ENCODE peak calls at places on chromosome 18, in six cellular contexts. O, J, T, B, V and G are unnamed samples.

GRCh38 chr18:9109523-9109922 is 7.0 kb downstream of the NDUFV2 start:
- DNase-seq in B (no peak), J (no peak), V (no peak), O (peak), T (no peak), G (no peak)

GRCh38 chr18:25464211-25464610 is 112.2 kb upstream of the ZNF521 start:
- DNase-seq in O (peak), V (no peak), T (no peak), B (no peak), J (no peak), G (no peak)

GRCh38 chr18:77910347-77910746 is 660.7 kb downstream of the GALR1 start:
- DNase-seq in B (no peak), O (no peak), T (no peak), J (no peak), V (no peak), G (no peak)

GRCh38 chr18:67386028-67386427 is 130.5 kb downstream of the DSEL start:
- DNase-seq in J (no peak), B (no peak), T (peak), O (peak), V (peak), G (no peak)

GRCh38 chr18:7775848-7776247 is 208.7 kb downstream of the PTPRM start:
- DNase-seq in T (no peak), J (peak), B (no peak), O (no peak), V (no peak), G (no peak)

GRCh38 chr18:6859676-6860422 is 130.3 kb downstream of the ARHGAP28 start:
- DNase-seq in B (no peak), T (peak), J (no peak), O (no peak), V (no peak), G (no peak)

GRCh38 chr18:13581055-13581454 is 145.3 kb downstream of the FAM210A start:
- DNase-seq in O (no peak), B (no peak), J (no peak), T (no peak), V (no peak), G (no peak)

GRCh38 chr18:35076556-35076955 is 35.3 kb downstream of the MAPRE2 start:
- DNase-seq in B (no peak), T (peak), O (peak), J (no peak), V (peak), G (no peak)

GRCh38 chr18:9029131-9029530 is 73.4 kb upstream of the NDUFV2 start:
- DNase-seq in T (no peak), V (no peak), B (no peak), O (no peak), J (no peak), G (no peak)

GRCh38 chr18:21831413-21831831 is 90.8 kb downstream of the MIB1 start:
- DNase-seq in O (no peak), V (no peak), J (no peak), T (no peak), B (no peak), G (no peak)

GRCh38 chr18:54607213-54607934 is 16.3 kb downstream of the DYNAP start:
- DNase-seq in J (no peak), B (no peak), O (no peak), V (peak), T (peak), G (no peak)

GRCh38 chr18:77014538-77014937 is 118.0 kb downstream of the MBP start:
- DNase-seq in T (no peak), V (no peak), J (no peak), O (no peak), B (no peak), G (no peak)

GRCh38 chr18:9066817-9067306 is 35.6 kb upstream of the NDUFV2 start:
- DNase-seq in O (no peak), J (peak), V (no peak), B (no peak), T (no peak), G (no peak)

GRCh38 chr18:6948656-6949055 is 168.9 kb downstream of the LAMA1 start:
- DNase-seq in V (no peak), T (no peak), B (no peak), J (no peak), O (no peak), G (no peak)

GRCh38 chr18:42072407-42072806 is 117.4 kb downstream of the PIK3C3 start:
- DNase-seq in V (no peak), J (no peak), O (no peak), B (no peak), T (no peak), G (no peak)
- TF ChIP-seq CTCF in V (no peak), J (peak), O (peak), B (peak), T (peak), G (no peak)

DNA sequence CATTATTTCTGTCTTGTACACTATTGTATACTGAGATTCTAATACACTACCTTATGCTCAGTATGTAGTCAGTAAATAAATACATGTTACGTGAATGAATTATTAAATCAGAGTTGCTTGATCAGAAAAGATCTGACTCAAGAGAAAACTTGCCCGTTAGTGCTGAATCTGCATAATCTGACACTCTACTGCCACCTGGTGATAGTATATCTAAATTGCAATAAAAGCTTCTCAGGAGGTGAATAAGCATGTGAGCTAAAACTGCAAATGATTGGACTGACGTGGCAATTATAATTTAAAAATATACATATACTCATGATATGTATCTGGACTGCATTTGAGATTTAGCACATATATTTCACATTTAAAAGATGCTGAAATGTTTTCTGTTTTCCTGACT is 70.4 kb downstream of the KIAA1328 start:
- DNase-seq in J (peak), B (no peak), V (no peak), O (peak), T (peak), G (no peak)
- TF ChIP-seq CTCF in J (peak), B (no peak), V (no peak), O (peak), T (peak), G (peak)

GRCh38 chr18:10525563-10526210 is at the start of gene NAPG:
- DNase-seq in T (peak), J (peak), B (peak), V (peak), O (peak), G (peak)

GRCh38 chr18:10528439-10528838 is 2.6 kb downstream of the NAPG start:
- DNase-seq in B (no peak), O (no peak), J (no peak), V (no peak), T (no peak), G (no peak)

GRCh38 chr18:10523544-10523943 is 2.3 kb upstream of the NAPG start:
- DNase-seq in J (no peak), T (no peak), V (no peak), O (no peak), B (no peak), G (no peak)

GRCh38 chr18:10524507-10525425 is 1.1 kb upstream of the NAPG start:
- DNase-seq in B (no peak), T (peak), V (no peak), O (no peak), J (no peak), G (no peak)

GRCh38 chr18:10526211-10526949 is 553 bp downstream of the NAPG start:
- DNase-seq in O (no peak), T (peak), J (peak), V (peak), B (peak), G (no peak)
- TF ChIP-seq CTCF in O (no peak), T (no peak), J (no peak), V (no peak), B (no peak), G (no peak)

GRCh38 chr18:44715245-44715644 is 34.6 kb downstream of the SETBP1 start:
- DNase-seq in J (no peak), T (peak), B (no peak), O (peak), V (peak), G (no peak)

GRCh38 chr18:44714376-44714775 is 33.7 kb downstream of the SETBP1 start:
- DNase-seq in O (no peak), B (no peak), J (peak), T (no peak), V (no peak), G (no peak)

GRCh38 chr18:44713435-44713834 is 32.7 kb downstream of the SETBP1 start:
- DNase-seq in J (no peak), V (no peak), B (no peak), O (no peak), T (no peak), G (no peak)

GRCh38 chr18:44709297-44710117 is 28.8 kb downstream of the SETBP1 start:
- DNase-seq in T (no peak), B (no peak), J (peak), V (no peak), O (no peak), G (no peak)

GRCh38 chr18:44712025-44712424 is 31.3 kb downstream of the SETBP1 start:
- DNase-seq in T (no peak), J (peak), O (no peak), B (no peak), V (no peak), G (no peak)
- TF ChIP-seq CTCF in T (no peak), J (no peak), O (no peak), B (no peak), V (no peak), G (no peak)

DNA sequence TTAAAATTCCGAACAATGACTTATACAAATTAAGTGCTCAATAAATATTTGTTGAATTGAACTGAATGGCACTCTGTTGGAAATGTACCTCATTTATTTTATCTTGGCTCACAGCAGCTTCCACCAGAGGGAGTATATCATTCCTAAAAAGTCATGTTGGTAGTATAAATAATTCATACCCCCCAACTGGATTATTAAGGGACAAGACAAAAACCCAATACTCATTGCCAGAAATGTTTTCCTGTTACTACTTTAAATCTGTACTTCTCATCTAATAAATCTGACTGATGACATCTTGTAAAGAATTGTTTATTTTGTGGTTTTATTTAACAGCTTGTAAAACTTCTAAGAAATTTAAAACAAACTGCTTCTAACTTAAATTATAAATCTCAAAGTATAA is 163.9 kb downstream of the CDH2 start:
- DNase-seq in B (no peak), V (no peak), J (no peak), O (no peak), T (peak), G (no peak)
- TF ChIP-seq CTCF in B (no peak), V (peak), J (peak), O (peak), T (peak), G (peak)

GRCh38 chr18:58578835-58579560 is 49.9 kb downstream of the ALPK2 start:
- DNase-seq in B (no peak), T (peak), J (no peak), V (no peak), O (peak), G (no peak)

GRCh38 chr18:58580078-58580477 is 48.8 kb downstream of the ALPK2 start:
- DNase-seq in J (no peak), B (no peak), T (no peak), O (peak), V (no peak), G (no peak)

GRCh38 chr18:58579561-58580047 is 49.3 kb downstream of the ALPK2 start:
- DNase-seq in V (no peak), J (no peak), B (no peak), O (peak), T (no peak), G (no peak)

GRCh38 chr18:58581265-58581664 is 47.6 kb downstream of the ALPK2 start:
- DNase-seq in V (peak), B (no peak), T (peak), J (no peak), O (peak), G (no peak)

DNA sequence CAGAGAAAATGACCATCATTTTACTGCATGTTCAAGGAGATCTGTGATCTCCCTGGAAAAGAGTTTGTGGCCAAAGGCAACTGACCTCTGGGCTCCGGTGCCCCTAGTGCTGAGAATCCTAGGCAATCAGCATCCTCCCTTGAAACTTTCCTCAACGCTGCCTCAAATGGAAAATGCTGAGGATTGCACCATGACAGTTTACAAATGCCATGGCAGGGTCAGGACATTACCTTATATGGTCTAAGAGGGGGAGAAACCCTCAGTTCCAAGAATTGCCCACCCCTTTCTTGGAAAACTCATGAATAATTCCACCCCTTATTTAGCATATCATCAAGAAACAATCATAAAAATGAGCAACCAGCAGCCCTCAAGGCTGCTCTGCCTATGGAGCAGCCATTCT is 48.3 kb downstream of the ALPK2 start:
- DNase-seq in O (peak), B (no peak), V (no peak), J (no peak), T (no peak), G (no peak)
- TF ChIP-seq CTCF in O (peak), B (no peak), V (no peak), J (no peak), T (no peak), G (no peak)

GRCh38 chr18:75314606-75315005 is 104.0 kb downstream of the TSHZ1 start:
- DNase-seq in B (no peak), O (no peak), T (no peak), J (no peak), V (no peak), G (no peak)
- TF ChIP-seq CTCF in B (no peak), O (no peak), T (no peak), J (no peak), V (no peak), G (no peak)

DNA sequence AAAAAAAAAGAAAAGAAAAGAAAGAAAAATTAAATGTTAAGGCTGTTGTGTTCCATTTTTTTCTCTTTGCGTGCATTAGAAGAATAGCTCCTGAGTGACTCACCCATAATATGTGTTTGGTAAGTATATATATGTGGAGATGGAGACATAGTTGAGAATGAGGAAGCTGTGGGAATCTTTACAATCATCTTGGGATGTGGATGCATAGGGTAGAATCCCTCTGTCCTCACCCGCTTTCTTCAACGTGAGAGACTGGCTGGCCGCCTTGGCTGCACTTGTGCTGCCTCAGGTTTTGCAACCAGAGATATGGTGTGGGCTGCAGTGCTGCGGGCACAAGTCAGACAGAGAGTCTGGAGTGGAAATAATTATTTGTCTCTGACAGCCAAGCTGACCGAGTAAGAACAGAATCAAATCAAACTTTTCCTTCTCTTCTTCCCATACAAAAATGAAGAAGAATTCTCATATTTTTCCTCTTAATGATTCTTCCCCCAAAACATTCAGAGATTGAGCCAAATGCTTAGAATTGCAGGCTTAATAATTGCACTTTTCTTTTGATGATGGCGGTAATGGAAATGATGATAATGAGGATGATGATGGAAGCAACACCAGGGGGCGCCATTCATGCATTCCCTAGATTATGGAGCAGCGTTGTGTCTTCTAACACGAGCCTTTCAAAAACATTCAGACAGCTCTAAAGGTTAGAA is 48.5 kb downstream of the SERPINB7 start:
- DNase-seq in J (no peak), O (peak), T (peak), B (no peak), V (no peak), G (no peak)
- TF ChIP-seq CTCF in J (peak), O (peak), T (peak), B (peak), V (peak), G (peak)